ENCODE peak calls at places on chromosomes 1 and 21, in eight cellular contexts. One of them, this sample, is unnamed.

GRCh38 chr1:36855699-36856098 is 178.6 kb downstream of the GRIK3 start:
- DNase-seq in PC-3: no peak
- DNase-seq in neural crest cell: no peak
- DNase-seq in natural killer cell: no peak
- DNase-seq in Caki2: no peak
- DNase-seq in NCI-H510A: no peak
- DNase-seq in effector memory CD8-positive, alpha-beta T cell: no peak
- DNase-seq in A172: no peak
- DNase-seq in this sample: no peak

GRCh38 chr21:35149698-35150097 is 100.6 kb upstream of the RUNX1 start:
- DNase-seq in PC-3: peak
- DNase-seq in neural crest cell: no peak
- DNase-seq in natural killer cell: no peak
- DNase-seq in Caki2: no peak
- DNase-seq in NCI-H510A: no peak
- DNase-seq in effector memory CD8-positive, alpha-beta T cell: no peak
- DNase-seq in A172: peak
- DNase-seq in this sample: no peak

GRCh38 chr21:44914176-44914874 is 6.4 kb downstream of the ITGB2 start:
- DNase-seq in PC-3: no peak
- DNase-seq in neural crest cell: no peak
- DNase-seq in natural killer cell: peak
- DNase-seq in Caki2: no peak
- DNase-seq in NCI-H510A: no peak
- DNase-seq in effector memory CD8-positive, alpha-beta T cell: peak
- DNase-seq in A172: no peak
- DNase-seq in this sample: no peak

GRCh38 chr1:235597867-235598553 is 51.6 kb downstream of the GNG4 start:
- DNase-seq in PC-3: peak
- DNase-seq in neural crest cell: no peak
- DNase-seq in natural killer cell: no peak
- DNase-seq in Caki2: no peak
- DNase-seq in NCI-H510A: no peak
- DNase-seq in effector memory CD8-positive, alpha-beta T cell: no peak
- DNase-seq in A172: peak
- DNase-seq in this sample: no peak

GRCh38 chr1:201713093-201713810 is 115.7 kb upstream of the IPO9 start:
- DNase-seq in PC-3: peak
- DNase-seq in neural crest cell: no peak
- DNase-seq in natural killer cell: no peak
- DNase-seq in Caki2: peak
- DNase-seq in NCI-H510A: no peak
- DNase-seq in effector memory CD8-positive, alpha-beta T cell: no peak
- DNase-seq in A172: peak
- DNase-seq in this sample: no peak

GRCh38 chr1:9867408-9868243 is 42.4 kb downstream of the CTNNBIP1 start:
- DNase-seq in PC-3: peak
- DNase-seq in neural crest cell: peak
- DNase-seq in natural killer cell: peak
- DNase-seq in Caki2: peak
- DNase-seq in NCI-H510A: peak
- DNase-seq in effector memory CD8-positive, alpha-beta T cell: peak
- DNase-seq in A172: peak
- DNase-seq in this sample: no peak

GRCh38 chr1:64495878-64496277 is 25.9 kb downstream of the CACHD1 start:
- DNase-seq in PC-3: peak
- DNase-seq in neural crest cell: no peak
- DNase-seq in natural killer cell: no peak
- DNase-seq in Caki2: no peak
- DNase-seq in NCI-H510A: peak
- DNase-seq in effector memory CD8-positive, alpha-beta T cell: no peak
- DNase-seq in A172: no peak
- DNase-seq in this sample: peak

GRCh38 chr1:35622510-35623171 is 18.7 kb downstream of the PSMB2 start:
- DNase-seq in PC-3: no peak
- DNase-seq in neural crest cell: no peak
- DNase-seq in natural killer cell: no peak
- DNase-seq in Caki2: no peak
- DNase-seq in NCI-H510A: no peak
- DNase-seq in effector memory CD8-positive, alpha-beta T cell: no peak
- DNase-seq in A172: no peak
- DNase-seq in this sample: no peak

GRCh38 chr1:6420594-6421042 is 899 bp upstream of the HES2 start:
- DNase-seq in PC-3: no peak
- DNase-seq in neural crest cell: no peak
- DNase-seq in natural killer cell: no peak
- DNase-seq in Caki2: no peak
- DNase-seq in NCI-H510A: no peak
- DNase-seq in effector memory CD8-positive, alpha-beta T cell: no peak
- DNase-seq in A172: no peak
- DNase-seq in this sample: peak

GRCh38 chr1:198109316-198109715 is 47.5 kb upstream of the NEK7 start:
- DNase-seq in PC-3: peak
- DNase-seq in neural crest cell: no peak
- DNase-seq in natural killer cell: no peak
- DNase-seq in Caki2: no peak
- DNase-seq in NCI-H510A: no peak
- DNase-seq in effector memory CD8-positive, alpha-beta T cell: no peak
- DNase-seq in A172: no peak
- DNase-seq in this sample: no peak

GRCh38 chr1:211813590-211813989 is 17.0 kb downstream of the LPGAT1 start:
- DNase-seq in PC-3: peak
- DNase-seq in neural crest cell: no peak
- DNase-seq in natural killer cell: no peak
- DNase-seq in Caki2: no peak
- DNase-seq in NCI-H510A: no peak
- DNase-seq in effector memory CD8-positive, alpha-beta T cell: no peak
- DNase-seq in A172: no peak
- DNase-seq in this sample: no peak

GRCh38 chr1:26190373-26190987 is at the start of gene CATSPER4:
- DNase-seq in PC-3: no peak
- DNase-seq in neural crest cell: no peak
- DNase-seq in natural killer cell: no peak
- DNase-seq in Caki2: peak
- DNase-seq in NCI-H510A: no peak
- DNase-seq in effector memory CD8-positive, alpha-beta T cell: no peak
- DNase-seq in A172: peak
- DNase-seq in this sample: no peak

GRCh38 chr1:53572061-53572801 is 113.0 kb downstream of the DMRTB1 start:
- DNase-seq in PC-3: peak
- DNase-seq in neural crest cell: no peak
- DNase-seq in natural killer cell: no peak
- DNase-seq in Caki2: peak
- DNase-seq in NCI-H510A: peak
- DNase-seq in effector memory CD8-positive, alpha-beta T cell: no peak
- DNase-seq in A172: peak
- DNase-seq in this sample: peak

GRCh38 chr1:159974350-159974965 is 20.4 kb upstream of the SLAMF9 start:
- DNase-seq in PC-3: no peak
- DNase-seq in neural crest cell: no peak
- DNase-seq in natural killer cell: no peak
- DNase-seq in Caki2: no peak
- DNase-seq in NCI-H510A: no peak
- DNase-seq in effector memory CD8-positive, alpha-beta T cell: no peak
- DNase-seq in A172: no peak
- DNase-seq in this sample: no peak

GRCh38 chr1:158118713-158119402 is 61.8 kb upstream of the CD1D start:
- DNase-seq in PC-3: no peak
- DNase-seq in neural crest cell: no peak
- DNase-seq in natural killer cell: no peak
- DNase-seq in Caki2: no peak
- DNase-seq in NCI-H510A: no peak
- DNase-seq in effector memory CD8-positive, alpha-beta T cell: no peak
- DNase-seq in A172: no peak
- DNase-seq in this sample: no peak

GRCh38 chr1:73755649-73756048 is 442.3 kb downstream of the LRRIQ3 start:
- DNase-seq in PC-3: no peak
- DNase-seq in neural crest cell: no peak
- DNase-seq in natural killer cell: no peak
- DNase-seq in Caki2: no peak
- DNase-seq in NCI-H510A: peak
- DNase-seq in effector memory CD8-positive, alpha-beta T cell: no peak
- DNase-seq in A172: no peak
- DNase-seq in this sample: no peak

GRCh38 chr1:53334312-53334711 is 6.4 kb upstream of the LRP8 start:
- DNase-seq in PC-3: no peak
- DNase-seq in neural crest cell: no peak
- DNase-seq in natural killer cell: no peak
- DNase-seq in Caki2: no peak
- DNase-seq in NCI-H510A: no peak
- DNase-seq in effector memory CD8-positive, alpha-beta T cell: no peak
- DNase-seq in A172: no peak
- DNase-seq in this sample: no peak

GRCh38 chr1:228337031-228337564 is 69.5 kb downstream of the TRIM11 start:
- DNase-seq in PC-3: no peak
- DNase-seq in neural crest cell: no peak
- DNase-seq in natural killer cell: peak
- DNase-seq in Caki2: no peak
- DNase-seq in NCI-H510A: no peak
- DNase-seq in effector memory CD8-positive, alpha-beta T cell: no peak
- DNase-seq in A172: no peak
- DNase-seq in this sample: no peak

GRCh38 chr1:116514708-116515525 is 55.9 kb downstream of the CD58 start:
- DNase-seq in PC-3: peak
- DNase-seq in neural crest cell: no peak
- DNase-seq in natural killer cell: peak
- DNase-seq in Caki2: peak
- DNase-seq in NCI-H510A: no peak
- DNase-seq in effector memory CD8-positive, alpha-beta T cell: peak
- DNase-seq in A172: no peak
- DNase-seq in this sample: no peak

GRCh38 chr1:76279387-76279748 is 204.8 kb downstream of the ST6GALNAC3 start:
- DNase-seq in PC-3: no peak
- DNase-seq in neural crest cell: no peak
- DNase-seq in natural killer cell: no peak
- DNase-seq in Caki2: no peak
- DNase-seq in NCI-H510A: peak
- DNase-seq in effector memory CD8-positive, alpha-beta T cell: no peak
- DNase-seq in A172: no peak
- DNase-seq in this sample: no peak

GRCh38 chr1:30362603-30362990 is 360.8 kb downstream of the MATN1 start:
- DNase-seq in PC-3: no peak
- DNase-seq in neural crest cell: no peak
- DNase-seq in natural killer cell: no peak
- DNase-seq in Caki2: no peak
- DNase-seq in NCI-H510A: no peak
- DNase-seq in effector memory CD8-positive, alpha-beta T cell: no peak
- DNase-seq in A172: no peak
- DNase-seq in this sample: no peak

GRCh38 chr1:98940680-98941079 is 64.0 kb downstream of the PLPPR5 start:
- DNase-seq in PC-3: peak
- DNase-seq in neural crest cell: no peak
- DNase-seq in natural killer cell: no peak
- DNase-seq in Caki2: no peak
- DNase-seq in NCI-H510A: no peak
- DNase-seq in effector memory CD8-positive, alpha-beta T cell: no peak
- DNase-seq in A172: no peak
- DNase-seq in this sample: no peak

GRCh38 chr1:15684042-15684461 is at the start of gene PLEKHM2:
- DNase-seq in PC-3: peak
- DNase-seq in neural crest cell: peak
- DNase-seq in natural killer cell: peak
- DNase-seq in Caki2: no peak
- DNase-seq in NCI-H510A: peak
- DNase-seq in effector memory CD8-positive, alpha-beta T cell: peak
- DNase-seq in A172: no peak
- DNase-seq in this sample: peak

GRCh38 chr1:85062425-85063026 is 14.2 kb upstream of the MCOLN3 start:
- DNase-seq in PC-3: no peak
- DNase-seq in neural crest cell: no peak
- DNase-seq in natural killer cell: no peak
- DNase-seq in Caki2: no peak
- DNase-seq in NCI-H510A: no peak
- DNase-seq in effector memory CD8-positive, alpha-beta T cell: no peak
- DNase-seq in A172: no peak
- DNase-seq in this sample: no peak

GRCh38 chr1:193694741-193695140 is 508.3 kb upstream of the B3GALT2 start:
- DNase-seq in PC-3: peak
- DNase-seq in neural crest cell: no peak
- DNase-seq in natural killer cell: no peak
- DNase-seq in Caki2: no peak
- DNase-seq in NCI-H510A: no peak
- DNase-seq in effector memory CD8-positive, alpha-beta T cell: no peak
- DNase-seq in A172: no peak
- DNase-seq in this sample: no peak

GRCh38 chr1:25028587-25028909 is 98.5 kb upstream of the RUNX3 start:
- DNase-seq in PC-3: no peak
- DNase-seq in neural crest cell: no peak
- DNase-seq in natural killer cell: no peak
- DNase-seq in Caki2: no peak
- DNase-seq in NCI-H510A: no peak
- DNase-seq in effector memory CD8-positive, alpha-beta T cell: no peak
- DNase-seq in A172: no peak
- DNase-seq in this sample: no peak

GRCh38 chr1:201281573-201281972 is 1.7 kb upstream of the PKP1 start:
- DNase-seq in PC-3: peak
- DNase-seq in neural crest cell: no peak
- DNase-seq in natural killer cell: no peak
- DNase-seq in Caki2: no peak
- DNase-seq in NCI-H510A: no peak
- DNase-seq in effector memory CD8-positive, alpha-beta T cell: no peak
- DNase-seq in A172: no peak
- DNase-seq in this sample: no peak

GRCh38 chr1:18681423-18681835 is 50.8 kb downstream of the PAX7 start:
- DNase-seq in PC-3: peak
- DNase-seq in neural crest cell: peak
- DNase-seq in natural killer cell: no peak
- DNase-seq in Caki2: peak
- DNase-seq in NCI-H510A: no peak
- DNase-seq in effector memory CD8-positive, alpha-beta T cell: no peak
- DNase-seq in A172: peak
- DNase-seq in this sample: no peak

GRCh38 chr1:108816049-108816882 is 40.6 kb downstream of the AKNAD1 start:
- DNase-seq in PC-3: peak
- DNase-seq in neural crest cell: peak
- DNase-seq in natural killer cell: no peak
- DNase-seq in Caki2: peak
- DNase-seq in NCI-H510A: no peak
- DNase-seq in effector memory CD8-positive, alpha-beta T cell: no peak
- DNase-seq in A172: peak
- DNase-seq in this sample: peak

GRCh38 chr1:163155606-163156005 is 47.1 kb downstream of the RGS5 start:
- DNase-seq in PC-3: no peak
- DNase-seq in neural crest cell: no peak
- DNase-seq in natural killer cell: no peak
- DNase-seq in Caki2: no peak
- DNase-seq in NCI-H510A: no peak
- DNase-seq in effector memory CD8-positive, alpha-beta T cell: no peak
- DNase-seq in A172: no peak
- DNase-seq in this sample: no peak

GRCh38 chr1:19313961-19314882 is 2.1 kb downstream of the SLC66A1 start:
- DNase-seq in PC-3: no peak
- DNase-seq in neural crest cell: no peak
- DNase-seq in natural killer cell: no peak
- DNase-seq in Caki2: no peak
- DNase-seq in NCI-H510A: no peak
- DNase-seq in effector memory CD8-positive, alpha-beta T cell: no peak
- DNase-seq in A172: no peak
- DNase-seq in this sample: no peak

GRCh38 chr1:33050221-33051076 is 13.8 kb upstream of the AK2 start:
- DNase-seq in PC-3: peak
- DNase-seq in neural crest cell: no peak
- DNase-seq in natural killer cell: no peak
- DNase-seq in Caki2: peak
- DNase-seq in NCI-H510A: no peak
- DNase-seq in effector memory CD8-positive, alpha-beta T cell: no peak
- DNase-seq in A172: peak
- DNase-seq in this sample: no peak

GRCh38 chr1:211420389-211420788 is 71.6 kb downstream of the RD3 start:
- DNase-seq in PC-3: peak
- DNase-seq in neural crest cell: no peak
- DNase-seq in natural killer cell: no peak
- DNase-seq in Caki2: peak
- DNase-seq in NCI-H510A: no peak
- DNase-seq in effector memory CD8-positive, alpha-beta T cell: no peak
- DNase-seq in A172: peak
- DNase-seq in this sample: no peak

GRCh38 chr1:63772876-63773275 is 941 bp upstream of the ROR1 start:
- DNase-seq in PC-3: peak
- DNase-seq in neural crest cell: no peak
- DNase-seq in natural killer cell: no peak
- DNase-seq in Caki2: no peak
- DNase-seq in NCI-H510A: no peak
- DNase-seq in effector memory CD8-positive, alpha-beta T cell: no peak
- DNase-seq in A172: no peak
- DNase-seq in this sample: no peak

This sample was measured in NCI-H526.